ENCODE peak calls at places on chromosomes 12 and 14, in ten cellular contexts. W, E, P, O, Z, H, G, R, I and X are unnamed samples.

GRCh38 chr12:16590645-16591044 is 15.3 kb downstream of the LMO3 start:
- DNase-seq in W (no peak), Z (no peak), E (no peak), P (no peak), H (no peak), R (no peak), O (no peak), G (no peak), I (no peak), X (no peak)

GRCh38 chr12:47139010-47139681 is 59.4 kb upstream of the AMIGO2 start:
- DNase-seq in H (no peak), P (no peak), G (no peak), Z (no peak), E (no peak), R (no peak), O (no peak), I (no peak), W (no peak), X (no peak)

GRCh38 chr14:47332099-47332498 is 343.3 kb downstream of the MDGA2 start:
- DNase-seq in I (no peak), W (no peak), H (no peak), Z (no peak), O (no peak), E (no peak), R (no peak), G (no peak), P (no peak), X (no peak)

GRCh38 chr12:6786416-6787094 is 2.8 kb upstream of the CD4 start:
- DNase-seq in I (no peak), Z (no peak), O (no peak), H (no peak), E (no peak), P (no peak), W (no peak), R (no peak), G (no peak), X (no peak)

GRCh38 chr12:25194211-25194610 is 749 bp downstream of the DNAI7 start:
- DNase-seq in I (no peak), G (no peak), R (no peak), P (no peak), Z (peak; percentile 18), W (no peak), E (no peak), O (peak; percentile 84), H (no peak), X (no peak)

GRCh38 chr12:21169878-21170472 is 39.0 kb downstream of the SLCO1B1 start:
- DNase-seq in O (peak; percentile 4), R (no peak), I (peak; percentile 11), H (peak; percentile 9), E (no peak), G (peak; percentile 12), P (no peak), W (no peak), Z (peak; percentile 29), X (peak; percentile 58)

GRCh38 chr14:101088395-101088667 is 184.8 kb upstream of the RTL1 start:
- DNase-seq in G (no peak), I (no peak), R (no peak), H (no peak), W (no peak), E (no peak), P (no peak), O (no peak), Z (no peak), X (no peak)

GRCh38 chr12:105761075-105761474 is 377.7 kb downstream of the NUAK1 start:
- DNase-seq in W (no peak), I (no peak), O (no peak), E (no peak), H (no peak), R (no peak), Z (no peak), G (no peak), P (no peak), X (peak; percentile 8)

GRCh38 chr12:115322275-115322674 is 638.3 kb upstream of the TBX3 start:
- DNase-seq in E (no peak), P (no peak), H (no peak), I (peak; percentile 35), O (peak; percentile 60), W (no peak), G (no peak), Z (no peak), R (no peak), X (no peak)

GRCh38 chr14:90599748-90600507 is 203.1 kb downstream of the CALM1 start:
- DNase-seq in H (no peak), R (no peak), Z (peak; percentile 32), G (peak; percentile 26), I (no peak), O (peak; percentile 43), E (no peak), P (no peak), W (no peak), X (peak; percentile 46)

GRCh38 chr14:106228541-106229158 is 702.3 kb downstream of the TMEM121 start:
- DNase-seq in P (no peak), O (no peak), R (no peak), G (no peak), I (no peak), E (no peak), Z (no peak), H (no peak), W (no peak), X (no peak)